ENCODE peak calls at places on chromosome 11, in five cellular contexts. One of them, this sample, is unnamed.

GRCh38 chr11:71301046-71301857 is 48.9 kb upstream of the SHANK2 start:
- DNase-seq in ecto neural progenitor cell: peak; percentile 42
- DNase-seq in GM12865: no peak
- DNase-seq in chondrocyte: peak; percentile 62
- DNase-seq in frontal cortex: no peak
- DNase-seq in this sample: peak; percentile 45

GRCh38 chr11:68741536-68741935 is 9.8 kb downstream of the TESMIN start:
- DNase-seq in chondrocyte: no peak
- DNase-seq in GM12865: no peak
- DNase-seq in ecto neural progenitor cell: peak; percentile 22
- DNase-seq in frontal cortex: no peak
- DNase-seq in this sample: no peak

GRCh38 chr11:132030896-132031295 is 660.5 kb downstream of the NTM start:
- DNase-seq in ecto neural progenitor cell: no peak
- DNase-seq in chondrocyte: no peak
- DNase-seq in frontal cortex: no peak
- DNase-seq in GM12865: no peak
- DNase-seq in this sample: no peak

GRCh38 chr11:132453411-132453810 is 1078.9 kb downstream of the OPCML start:
- DNase-seq in frontal cortex: no peak
- DNase-seq in ecto neural progenitor cell: no peak
- DNase-seq in GM12865: no peak
- DNase-seq in chondrocyte: no peak
- DNase-seq in this sample: no peak

GRCh38 chr11:132032555-132032954 is 662.1 kb downstream of the NTM start:
- DNase-seq in frontal cortex: no peak
- DNase-seq in chondrocyte: no peak
- DNase-seq in GM12865: no peak
- DNase-seq in ecto neural progenitor cell: no peak
- DNase-seq in this sample: no peak

GRCh38 chr11:2542406-2542805 is 97.6 kb downstream of the KCNQ1 start:
- DNase-seq in frontal cortex: no peak
- DNase-seq in ecto neural progenitor cell: no peak
- DNase-seq in GM12865: no peak
- DNase-seq in chondrocyte: peak; percentile 52
- DNase-seq in this sample: peak; percentile 16

GRCh38 chr11:31830406-31830805 is 19.3 kb upstream of the PAX6 start:
- DNase-seq in frontal cortex: no peak
- DNase-seq in ecto neural progenitor cell: no peak
- DNase-seq in chondrocyte: no peak
- DNase-seq in GM12865: no peak
- DNase-seq in this sample: no peak

GRCh38 chr11:131987703-131988102 is 617.3 kb downstream of the NTM start:
- DNase-seq in ecto neural progenitor cell: no peak
- DNase-seq in GM12865: no peak
- DNase-seq in frontal cortex: no peak
- DNase-seq in chondrocyte: no peak
- DNase-seq in this sample: no peak

GRCh38 chr11:82978422-82979099 is 77.0 kb downstream of the DDIAS start:
- DNase-seq in frontal cortex: no peak
- DNase-seq in GM12865: peak; percentile 25
- DNase-seq in ecto neural progenitor cell: no peak
- DNase-seq in chondrocyte: no peak
- DNase-seq in this sample: no peak

GRCh38 chr11:10856689-10857603 is 907 bp downstream of the ZBED5 start:
- DNase-seq in GM12865: peak; percentile 62
- DNase-seq in chondrocyte: no peak
- DNase-seq in frontal cortex: no peak
- DNase-seq in ecto neural progenitor cell: no peak
- DNase-seq in this sample: no peak

GRCh38 chr11:35178862-35179261 is 39.9 kb downstream of the CD44 start:
- DNase-seq in GM12865: no peak
- DNase-seq in ecto neural progenitor cell: no peak
- DNase-seq in chondrocyte: no peak
- DNase-seq in frontal cortex: no peak
- DNase-seq in this sample: no peak

GRCh38 chr11:28835317-28835716 is 727.1 kb downstream of the METTL15 start:
- DNase-seq in frontal cortex: no peak
- DNase-seq in GM12865: no peak
- DNase-seq in ecto neural progenitor cell: no peak
- DNase-seq in chondrocyte: no peak
- DNase-seq in this sample: no peak

GRCh38 chr11:132904566-132904965 is 627.7 kb downstream of the OPCML start:
- DNase-seq in ecto neural progenitor cell: no peak
- DNase-seq in GM12865: no peak
- DNase-seq in chondrocyte: no peak
- DNase-seq in frontal cortex: no peak
- DNase-seq in this sample: no peak

GRCh38 chr11:66071326-66071870 is 1.3 kb downstream of the PACS1 start:
- DNase-seq in chondrocyte: no peak
- DNase-seq in GM12865: peak; percentile 42
- DNase-seq in ecto neural progenitor cell: no peak
- DNase-seq in frontal cortex: no peak
- DNase-seq in this sample: no peak

GRCh38 chr11:99918761-99919160 is 768.3 kb upstream of the ARHGAP42 start:
- DNase-seq in ecto neural progenitor cell: no peak
- DNase-seq in chondrocyte: no peak
- DNase-seq in frontal cortex: no peak
- DNase-seq in GM12865: no peak
- DNase-seq in this sample: no peak

GRCh38 chr11:8192896-8193209 is 24.0 kb upstream of the RIC3 start:
- DNase-seq in ecto neural progenitor cell: peak; percentile 70
- DNase-seq in GM12865: no peak
- DNase-seq in chondrocyte: no peak
- DNase-seq in frontal cortex: no peak
- DNase-seq in this sample: no peak

GRCh38 chr11:80441821-80442220 is 1001.0 kb upstream of the TENM4 start:
- DNase-seq in ecto neural progenitor cell: no peak
- DNase-seq in frontal cortex: no peak
- DNase-seq in chondrocyte: no peak
- DNase-seq in GM12865: no peak
- DNase-seq in this sample: no peak

GRCh38 chr11:846496-847098 is 3.9 kb downstream of the TSPAN4 start:
- DNase-seq in GM12865: no peak
- DNase-seq in frontal cortex: no peak
- DNase-seq in chondrocyte: no peak
- DNase-seq in ecto neural progenitor cell: no peak
- DNase-seq in this sample: no peak

GRCh38 chr11:9615031-9615451 is 41.6 kb downstream of the WEE1 start:
- DNase-seq in chondrocyte: no peak
- DNase-seq in frontal cortex: no peak
- DNase-seq in ecto neural progenitor cell: no peak
- DNase-seq in GM12865: peak; percentile 90
- DNase-seq in this sample: no peak

GRCh38 chr11:117851091-117851490 is 25.4 kb downstream of the FXYD6 start:
- DNase-seq in chondrocyte: no peak
- DNase-seq in frontal cortex: no peak
- DNase-seq in GM12865: peak; percentile 25
- DNase-seq in ecto neural progenitor cell: peak; percentile 42
- DNase-seq in this sample: peak; percentile 21

GRCh38 chr11:3146612-3147256 is 18.4 kb downstream of the OSBPL5 start:
- DNase-seq in GM12865: no peak
- DNase-seq in chondrocyte: no peak
- DNase-seq in frontal cortex: no peak
- DNase-seq in ecto neural progenitor cell: no peak
- DNase-seq in this sample: no peak

GRCh38 chr11:114077482-114078305 is 18.2 kb downstream of the ZBTB16 start:
- DNase-seq in frontal cortex: no peak
- DNase-seq in chondrocyte: no peak
- DNase-seq in ecto neural progenitor cell: no peak
- DNase-seq in GM12865: no peak
- DNase-seq in this sample: no peak

GRCh38 chr11:123702137-123702536 is 39.3 kb downstream of the ZNF202 start:
- DNase-seq in chondrocyte: no peak
- DNase-seq in frontal cortex: no peak
- DNase-seq in GM12865: peak; percentile 24
- DNase-seq in ecto neural progenitor cell: no peak
- DNase-seq in this sample: no peak

GRCh38 chr11:121654506-121655480 is 202.0 kb upstream of the SORL1-AS1 start:
- DNase-seq in ecto neural progenitor cell: no peak
- DNase-seq in chondrocyte: no peak
- DNase-seq in frontal cortex: no peak
- DNase-seq in GM12865: no peak
- DNase-seq in this sample: no peak

GRCh38 chr11:121500275-121500674 is 47.5 kb upstream of the SORL1-AS1 start:
- DNase-seq in GM12865: no peak
- DNase-seq in frontal cortex: no peak
- DNase-seq in ecto neural progenitor cell: no peak
- DNase-seq in chondrocyte: no peak
- DNase-seq in this sample: no peak

GRCh38 chr11:77143405-77144020 is 15.5 kb downstream of the MYO7A start:
- DNase-seq in chondrocyte: peak; percentile 56
- DNase-seq in frontal cortex: no peak
- DNase-seq in ecto neural progenitor cell: no peak
- DNase-seq in GM12865: no peak
- DNase-seq in this sample: no peak

GRCh38 chr11:103622296-103622695 is 414.1 kb upstream of the DDI1 start:
- DNase-seq in frontal cortex: no peak
- DNase-seq in chondrocyte: no peak
- DNase-seq in GM12865: no peak
- DNase-seq in ecto neural progenitor cell: no peak
- DNase-seq in this sample: no peak

GRCh38 chr11:118657238-118657637 is 22.2 kb downstream of the TREH start:
- DNase-seq in ecto neural progenitor cell: no peak
- DNase-seq in frontal cortex: peak; percentile 45
- DNase-seq in chondrocyte: no peak
- DNase-seq in GM12865: peak; percentile 17
- DNase-seq in this sample: no peak